ENCODE peak calls at places on chromosomes 5 and 9, in seven cellular contexts. J, X, Q, I, S, V and K are unnamed samples.

GRCh38 chr5:757931-758697 is 26.4 kb downstream of the ZDHHC11B start:
- DNase-seq in V (peak; percentile 87), S (peak; percentile 47), J (no peak), I (no peak), Q (no peak), X (peak; percentile 37), K (peak; percentile 34)

GRCh38 chr9:113155911-113156559 is 5.2 kb downstream of the SLC31A2 start:
- DNase-seq in I (no peak), S (peak; percentile 45), V (no peak), Q (peak; percentile 55), X (no peak), J (no peak), K (no peak)

GRCh38 chr9:79812099-79812498 is 240.3 kb downstream of the TLE4 start:
- DNase-seq in I (no peak), S (no peak), V (no peak), X (no peak), J (no peak), Q (no peak), K (no peak)

GRCh38 chr5:142627371-142628217 is 58.3 kb downstream of the FGF1 start:
- DNase-seq in V (no peak), X (no peak), S (no peak), J (no peak), I (no peak), Q (no peak), K (no peak)

GRCh38 chr9:134606951-134607733 is 34.5 kb upstream of the COL5A1 start:
- DNase-seq in Q (no peak), V (peak; percentile 29), S (no peak), X (peak; percentile 18), J (no peak), I (no peak), K (peak; percentile 47)

GRCh38 chr5:89372176-89372575 is 489.2 kb upstream of the MEF2C start:
- DNase-seq in S (no peak), I (no peak), V (no peak), X (no peak), Q (no peak), J (no peak), K (no peak)

GRCh38 chr5:16465544-16466432 is at the start of gene ZNF622:
- DNase-seq in J (peak; percentile 64), S (peak; percentile 95), Q (peak; percentile 85), V (peak; percentile 95), I (peak; percentile 76), X (peak; percentile 93), K (peak; percentile 89)

GRCh38 chr5:59660737-59661136 is 232.8 kb downstream of the PDE4D start:
- DNase-seq in X (no peak), S (no peak), J (no peak), V (no peak), I (no peak), Q (no peak), K (no peak)

GRCh38 chr9:32873131-32873530 is 89.8 kb downstream of the TMEM215 start:
- DNase-seq in Q (no peak), X (no peak), J (no peak), S (no peak), I (no peak), V (no peak), K (no peak)

GRCh38 chr9:132128191-132128590 is 33.7 kb upstream of the NTNG2 start:
- DNase-seq in V (no peak), J (no peak), S (no peak), X (no peak), Q (no peak), I (no peak), K (no peak)

GRCh38 chr9:125515281-125515680 is 191.7 kb downstream of the MAPKAP1 start:
- DNase-seq in J (no peak), V (no peak), X (no peak), Q (no peak), I (no peak), S (no peak), K (no peak)

GRCh38 chr5:96114736-96115466 is 153.2 kb upstream of the ELL2 start:
- DNase-seq in S (no peak), J (no peak), X (no peak), Q (no peak), V (no peak), I (peak; percentile 8), K (no peak)

GRCh38 chr5:31196309-31196708 is 2.8 kb downstream of the CDH6 start:
- DNase-seq in V (no peak), X (no peak), J (no peak), I (no peak), Q (no peak), S (no peak), K (no peak)

GRCh38 chr9:131347376-131348020 is 46.4 kb upstream of the PRRC2B start:
- DNase-seq in J (no peak), X (no peak), V (peak; percentile 43), I (no peak), S (no peak), Q (no peak), K (no peak)

GRCh38 chr5:115087951-115088350 is 81.8 kb downstream of the TRIM36 start:
- DNase-seq in Q (no peak), I (no peak), X (no peak), V (no peak), J (no peak), S (no peak), K (no peak)

GRCh38 chr5:3142261-3143027 is 391.0 kb upstream of the IRX2 start:
- DNase-seq in I (no peak), J (no peak), Q (no peak), X (no peak), S (no peak), V (no peak), K (no peak)

GRCh38 chr9:110179734-110180133 is 28.2 kb downstream of the C9orf152 start:
- DNase-seq in X (no peak), J (no peak), I (no peak), S (no peak), Q (no peak), V (no peak), K (no peak)

GRCh38 chr5:14685757-14686156 is 21.2 kb downstream of the OTULIN start:
- DNase-seq in V (no peak), I (no peak), S (no peak), J (no peak), Q (no peak), X (no peak), K (no peak)

GRCh38 chr9:129278391-129279237 is 100.6 kb upstream of the IER5L start:
- DNase-seq in J (no peak), S (peak; percentile 20), V (peak; percentile 67), I (no peak), X (peak; percentile 65), Q (no peak), K (peak; percentile 72)
- TF ChIP-seq POLR2AphosphoS5 in J (no peak), S (no peak), V (no peak), I (no peak), X (no peak), Q (no peak), K (no peak)

GRCh38 chr5:139761057-139761450 is 34.6 kb upstream of the PSD2 start:
- DNase-seq in Q (no peak), I (no peak), V (no peak), X (no peak), J (no peak), S (no peak), K (no peak)

GRCh38 chr5:139758510-139759036 is 37.0 kb upstream of the PSD2 start:
- DNase-seq in V (no peak), S (no peak), X (no peak), I (no peak), J (no peak), Q (no peak), K (no peak)

GRCh38 chr5:139760066-139761056 is 35.2 kb upstream of the PSD2 start:
- DNase-seq in S (no peak), Q (no peak), J (no peak), X (no peak), I (no peak), V (no peak), K (no peak)

GRCh38 chr5:139757727-139758509 is 37.7 kb upstream of the PSD2 start:
- DNase-seq in S (no peak), X (no peak), V (no peak), J (no peak), I (no peak), Q (no peak), K (no peak)

DNA sequence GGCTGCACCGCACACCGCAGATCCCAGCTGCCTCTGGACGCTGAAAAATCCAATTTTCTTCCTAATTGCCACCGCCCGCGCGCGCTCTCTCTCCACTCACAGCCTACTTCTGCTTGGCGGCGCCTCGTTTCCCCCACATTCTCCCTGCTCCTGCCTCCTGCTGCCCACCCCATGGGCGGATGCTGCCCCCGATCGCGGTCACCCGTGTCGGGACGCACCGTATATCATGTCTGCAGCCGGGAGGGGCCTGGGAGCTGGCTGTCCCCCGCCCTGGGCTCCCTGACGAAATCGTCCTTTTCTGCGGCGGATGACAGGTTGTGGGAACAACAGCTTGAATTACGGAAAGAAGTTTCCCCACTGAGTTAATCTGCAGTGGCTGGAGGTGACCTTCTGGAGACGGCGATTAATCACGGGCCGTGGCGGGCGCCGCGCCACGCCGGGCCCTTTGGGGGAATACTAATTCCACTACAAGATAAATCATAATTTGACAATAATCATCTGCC is 36.3 kb upstream of the PSD2 start:
- DNase-seq in X (no peak), J (no peak), Q (no peak), V (no peak), I (no peak), S (no peak), K (no peak)
- TF ChIP-seq POLR2AphosphoS5 in X (no peak), J (no peak), Q (no peak), V (no peak), I (no peak), S (no peak), K (no peak)

DNA sequence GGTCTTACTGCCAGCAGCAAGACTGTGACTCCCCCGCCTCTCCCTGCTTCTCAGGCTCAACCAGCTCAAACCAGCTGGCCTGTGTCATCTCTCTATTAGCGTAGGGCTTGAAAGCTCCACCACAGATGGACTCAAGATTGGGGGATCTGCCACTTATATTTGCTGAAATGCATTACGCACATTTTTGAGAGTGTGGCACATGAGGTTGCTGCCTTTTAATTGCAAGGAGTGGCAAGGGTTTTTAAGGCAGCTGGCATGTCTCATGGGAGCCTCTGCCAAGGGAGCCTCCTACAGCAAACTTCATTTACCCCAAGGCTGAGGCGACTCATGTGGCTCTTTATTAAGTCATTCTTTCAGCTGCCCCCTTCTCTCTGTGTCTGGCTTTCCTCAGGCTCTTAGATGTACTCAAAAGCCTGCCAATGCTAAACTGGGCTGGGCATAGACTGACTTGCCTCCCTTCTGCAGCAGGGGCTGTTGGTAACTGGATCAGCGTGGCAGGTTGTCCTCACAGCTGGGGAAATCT is 219.3 kb downstream of the SMARCA2 start:
- DNase-seq in J (no peak), Q (no peak), I (no peak), S (no peak), X (no peak), V (no peak), K (no peak)
- TF ChIP-seq POLR2AphosphoS5 in J (no peak), Q (no peak), I (no peak), S (no peak), X (no peak), V (no peak), K (no peak)

DNA sequence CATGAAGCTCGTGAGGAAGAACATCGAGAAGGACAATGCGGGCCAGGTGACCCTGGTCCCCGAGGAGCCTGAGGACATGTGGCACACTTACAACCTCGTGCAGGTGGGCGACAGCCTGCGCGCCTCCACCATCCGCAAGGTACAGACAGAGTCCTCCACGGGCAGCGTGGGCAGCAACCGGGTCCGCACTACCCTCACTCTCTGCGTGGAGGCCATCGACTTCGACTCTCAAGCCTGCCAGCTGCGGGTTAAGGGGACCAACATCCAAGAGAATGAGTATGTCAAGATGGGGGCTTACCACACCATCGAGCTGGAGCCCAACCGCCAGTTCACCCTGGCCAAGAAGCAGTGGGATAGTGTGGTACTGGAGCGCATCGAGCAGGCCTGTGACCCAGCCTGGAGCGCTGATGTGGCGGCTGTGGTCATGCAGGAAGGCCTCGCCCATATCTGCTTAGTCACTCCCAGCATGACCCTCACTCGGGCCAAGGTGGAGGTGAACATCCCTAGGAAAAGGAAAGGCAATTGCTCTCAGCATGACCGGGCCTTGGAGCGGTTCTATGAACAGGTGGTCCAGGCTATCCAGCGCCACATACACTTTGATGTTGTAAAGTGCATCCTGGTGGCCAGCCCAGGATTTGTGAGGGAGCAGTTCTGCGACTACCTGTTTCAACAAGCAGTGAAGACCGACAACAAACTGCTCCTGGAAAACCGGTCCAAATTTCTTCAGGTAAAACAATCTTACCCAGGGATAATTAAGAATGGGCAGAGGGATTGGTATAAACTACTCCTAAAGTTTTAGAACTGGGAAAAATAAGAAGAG is 12.9 kb downstream of the ITGA1 start:
- DNase-seq in I (peak; percentile 46), X (peak; percentile 73), J (no peak), Q (no peak), V (peak; percentile 83), S (peak; percentile 86), K (peak; percentile 57)
- TF ChIP-seq POLR2AphosphoS5 in I (no peak), X (peak; percentile 8), J (peak; percentile 2), Q (peak; percentile 8), V (no peak), S (peak; percentile 74), K (peak; percentile 49)